ENCODE peak calls at places on chromosomes 7 and 10, in eight cellular contexts. S is HCT116, N is heart right ventricle, A is Caco-2, W is PC-9, C is psoas muscle, Q is cardiac muscle cell, R is heart left ventricle. I is an unnamed sample. For H3K4me1, the result is how much of the 10 kb centered on the place peaks cover.

GRCh38 chr10:131183546-131184045 is 127.9 kb downstream of the TCERG1L start:
- DNase-seq in Q (no peak), S (no peak), N (no peak), C (no peak), R (no peak), A (no peak), W (no peak), I (no peak)

GRCh38 chr7:40470111-40470736 is 335.4 kb downstream of the SUGCT start:
- DNase-seq in N (no peak), R (peak), C (no peak), S (no peak), A (peak), W (no peak), Q (peak), I (no peak)

GRCh38 chr10:97334370-97335175 is at the start of gene FRAT2:
- DNase-seq in C (peak), Q (peak), N (peak), S (peak), A (peak), R (peak), W (peak), I (peak)

GRCh38 chr7:32155712-32156111 is 85.5 kb upstream of the PDE1C start:
- DNase-seq in W (no peak), N (no peak), Q (no peak), R (no peak), A (no peak), C (no peak), S (no peak), I (no peak)

GRCh38 chr10:75111367-75111905 is at the start of gene SAMD8:
- DNase-seq in Q (peak), N (peak), A (peak), S (peak), W (peak), R (peak), C (peak), I (peak)

GRCh38 chr10:31977440-31978157 is 49.0 kb upstream of the ARHGAP12 start:
- DNase-seq in N (no peak), A (no peak), C (no peak), R (no peak), S (no peak), Q (peak), W (peak), I (no peak)

GRCh38 chr7:114369294-114369693 is 45.3 kb upstream of the FOXP2 start:
- DNase-seq in S (no peak), A (no peak), Q (no peak), W (no peak), N (no peak), C (no peak), R (no peak), I (no peak)

GRCh38 chr7:23239253-23239652 is 7.3 kb upstream of the GPNMB start:
- DNase-seq in R (no peak), N (no peak), W (no peak), Q (no peak), C (no peak), A (no peak), S (no peak), I (no peak)

GRCh38 chr7:136293272-136293671 is 316.1 kb upstream of the MTPN start:
- DNase-seq in S (no peak), A (no peak), Q (no peak), R (no peak), W (no peak), N (no peak), C (no peak), I (no peak)
- H3K4me1 ChIP-seq in S (under half), A (under half), Q (under half), R (under half), W (under half), N (under half), C (under half), I (under half)

GRCh38 chr7:2635810-2636701 is 4.3 kb downstream of the TTYH3 start:
- DNase-seq in W (no peak), N (peak), Q (peak), R (peak), C (peak), A (no peak), S (no peak), I (no peak)

GRCh38 chr7:2638224-2638991 is 6.6 kb downstream of the TTYH3 start:
- DNase-seq in Q (peak), N (peak), R (peak), A (no peak), S (no peak), C (peak), W (no peak), I (no peak)

GRCh38 chr7:2639151-2639993 is 7.6 kb downstream of the TTYH3 start:
- DNase-seq in Q (no peak), C (no peak), S (no peak), N (peak), W (no peak), R (peak), A (no peak), I (no peak)

GRCh38 chr7:2637066-2637471 is 5.3 kb downstream of the TTYH3 start:
- DNase-seq in W (no peak), C (peak), Q (no peak), S (no peak), A (no peak), R (no peak), N (no peak), I (no peak)

DNA sequence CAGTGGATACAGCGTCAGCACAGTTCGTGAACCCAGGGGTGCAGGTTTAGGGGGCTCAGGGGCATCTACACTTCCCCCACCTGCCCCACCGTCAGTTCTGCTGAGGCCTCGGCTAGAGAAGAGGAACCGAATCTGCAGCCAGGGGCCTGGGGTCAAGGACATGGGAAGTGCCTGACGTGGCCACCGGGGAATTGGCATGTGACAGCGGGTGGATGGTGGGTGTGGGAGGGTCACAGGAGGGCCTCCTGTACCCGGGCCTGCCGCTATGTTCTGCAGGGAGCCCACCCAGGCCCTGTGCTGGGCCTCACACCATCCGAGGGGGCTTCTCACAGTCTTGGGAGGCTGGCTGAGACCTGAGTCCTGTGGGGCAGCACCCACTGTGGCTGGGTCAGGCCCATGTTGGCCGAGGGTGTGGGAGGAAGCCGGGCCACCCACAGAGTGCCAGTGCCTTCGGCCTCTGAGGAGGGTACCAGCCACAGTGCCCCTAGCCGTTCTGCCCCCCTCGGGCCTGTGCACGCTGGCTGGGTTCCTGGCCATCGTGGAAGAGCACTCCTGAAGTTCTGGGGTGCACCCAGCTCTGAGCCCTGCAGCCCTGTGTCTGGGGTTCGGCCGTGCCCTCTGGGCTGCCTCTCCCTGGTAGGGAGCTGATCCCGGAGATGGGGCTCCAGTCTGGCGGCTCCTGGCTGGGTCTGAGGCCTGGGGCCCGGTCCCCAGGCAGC is 5.9 kb downstream of the TTYH3 start:
- DNase-seq in A (no peak), R (peak), W (no peak), S (no peak), C (peak), Q (no peak), N (peak), I (no peak)
- H3K4me1 ChIP-seq in A (under half), R (half or more), W (under half), S (under half), C (under half), Q (half or more), N (half or more), I (under half)

GRCh38 chr10:103762924-103763323 is 92.5 kb downstream of the SH3PXD2A start:
- DNase-seq in W (no peak), A (no peak), N (no peak), Q (no peak), C (no peak), R (no peak), S (no peak), I (no peak)
- H3K4me1 ChIP-seq in W (half or more), A (under half), N (half or more), Q (under half), C (half or more), R (half or more), S (under half), I (under half)

DNA sequence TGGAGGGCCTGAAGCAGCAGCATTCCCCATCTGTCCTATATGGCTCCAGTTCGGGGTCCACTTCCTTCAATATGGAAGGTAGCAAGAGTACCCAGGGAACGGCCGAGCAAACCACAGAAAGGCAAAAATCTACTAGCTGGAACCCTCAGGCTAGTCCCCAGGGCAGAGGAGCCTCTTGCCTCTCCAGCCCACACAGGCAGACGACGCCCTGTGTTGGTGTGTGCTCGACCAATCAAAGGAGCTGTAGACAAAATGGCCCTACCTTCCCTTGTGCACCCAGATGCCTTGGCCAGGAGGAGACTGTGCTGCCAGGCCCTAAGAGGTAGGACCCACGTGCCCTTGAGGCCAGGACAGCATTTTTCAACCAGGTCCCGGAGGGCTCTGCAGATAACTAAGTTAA is 91.5 kb downstream of the FAM53B start:
- DNase-seq in C (no peak), N (no peak), S (no peak), W (no peak), R (peak), A (no peak), Q (no peak), I (no peak)
- H3K4me1 ChIP-seq in C (half or more), N (half or more), S (under half), W (under half), R (half or more), A (under half), Q (under half), I (under half)

GRCh38 chr10:95395947-95396449 is 105.2 kb upstream of the PDLIM1 start:
- DNase-seq in C (peak), A (no peak), R (peak), S (no peak), W (no peak), Q (no peak), N (peak), I (no peak)
- H3K4me1 ChIP-seq in C (under half), A (under half), R (half or more), S (under half), W (half or more), Q (under half), N (half or more), I (under half)